ENCODE peak calls at places on chromosomes 1 and 21, in six cellular contexts. One of them, this sample, is unnamed.

GRCh38 chr1:20358761-20359263 is 68.1 kb downstream of the VWA5B1 start:
- DNase-seq in NCI-H1436: peak
- DNase-seq in activated T-cell treated with anti-CD3 and anti-CD28 coated beads, Interleukin-2, amount 50 U/mL, for 24 hours: no peak
- DNase-seq in iris pigment epithelial cell: peak
- DNase-seq in activated B cell treated with CpG ODN at 0.5 μM for 24 hours: no peak
- DNase-seq in cardiac muscle cell: peak
- DNase-seq in this sample: no peak

GRCh38 chr1:6008084-6008415 is 15.8 kb upstream of the NPHP4 start:
- DNase-seq in activated B cell treated with CpG ODN at 0.5 μM for 24 hours: no peak
- DNase-seq in cardiac muscle cell: no peak
- DNase-seq in NCI-H1436: no peak
- DNase-seq in activated T-cell treated with anti-CD3 and anti-CD28 coated beads, Interleukin-2, amount 50 U/mL, for 24 hours: no peak
- DNase-seq in iris pigment epithelial cell: no peak
- DNase-seq in this sample: no peak

GRCh38 chr21:33025471-33026298 is at the start of gene OLIG2:
- DNase-seq in iris pigment epithelial cell: no peak
- DNase-seq in cardiac muscle cell: no peak
- DNase-seq in NCI-H1436: peak
- DNase-seq in activated T-cell treated with anti-CD3 and anti-CD28 coated beads, Interleukin-2, amount 50 U/mL, for 24 hours: peak
- DNase-seq in activated B cell treated with CpG ODN at 0.5 μM for 24 hours: no peak
- DNase-seq in this sample: no peak

GRCh38 chr1:234899041-234899787 is 229.4 kb downstream of the TOMM20 start:
- DNase-seq in NCI-H1436: peak
- DNase-seq in activated B cell treated with CpG ODN at 0.5 μM for 24 hours: no peak
- DNase-seq in activated T-cell treated with anti-CD3 and anti-CD28 coated beads, Interleukin-2, amount 50 U/mL, for 24 hours: no peak
- DNase-seq in cardiac muscle cell: no peak
- DNase-seq in iris pigment epithelial cell: peak
- DNase-seq in this sample: no peak

GRCh38 chr1:203768158-203768725 is 3.3 kb downstream of the LAX1 start:
- DNase-seq in activated B cell treated with CpG ODN at 0.5 μM for 24 hours: no peak
- DNase-seq in iris pigment epithelial cell: no peak
- DNase-seq in NCI-H1436: no peak
- DNase-seq in cardiac muscle cell: no peak
- DNase-seq in activated T-cell treated with anti-CD3 and anti-CD28 coated beads, Interleukin-2, amount 50 U/mL, for 24 hours: no peak
- DNase-seq in this sample: peak

GRCh38 chr1:246794261-246795093 is 70.3 kb downstream of the SCCPDH start:
- DNase-seq in activated T-cell treated with anti-CD3 and anti-CD28 coated beads, Interleukin-2, amount 50 U/mL, for 24 hours: no peak
- DNase-seq in NCI-H1436: no peak
- DNase-seq in activated B cell treated with CpG ODN at 0.5 μM for 24 hours: no peak
- DNase-seq in iris pigment epithelial cell: no peak
- DNase-seq in cardiac muscle cell: peak
- DNase-seq in this sample: no peak

GRCh38 chr1:86787626-86788025 is 83.2 kb downstream of the SH3GLB1 start:
- DNase-seq in NCI-H1436: no peak
- DNase-seq in activated T-cell treated with anti-CD3 and anti-CD28 coated beads, Interleukin-2, amount 50 U/mL, for 24 hours: no peak
- DNase-seq in activated B cell treated with CpG ODN at 0.5 μM for 24 hours: no peak
- DNase-seq in iris pigment epithelial cell: no peak
- DNase-seq in cardiac muscle cell: no peak
- DNase-seq in this sample: no peak

GRCh38 chr1:27342778-27343638 is 1.2 kb downstream of the SYTL1 start:
- DNase-seq in activated T-cell treated with anti-CD3 and anti-CD28 coated beads, Interleukin-2, amount 50 U/mL, for 24 hours: peak
- DNase-seq in cardiac muscle cell: peak
- DNase-seq in iris pigment epithelial cell: no peak
- DNase-seq in NCI-H1436: no peak
- DNase-seq in activated B cell treated with CpG ODN at 0.5 μM for 24 hours: peak
- DNase-seq in this sample: peak

GRCh38 chr1:214445846-214446614 is 105.4 kb downstream of the PTPN14 start:
- DNase-seq in cardiac muscle cell: no peak
- DNase-seq in NCI-H1436: no peak
- DNase-seq in iris pigment epithelial cell: peak
- DNase-seq in activated B cell treated with CpG ODN at 0.5 μM for 24 hours: no peak
- DNase-seq in activated T-cell treated with anti-CD3 and anti-CD28 coated beads, Interleukin-2, amount 50 U/mL, for 24 hours: no peak
- DNase-seq in this sample: no peak

GRCh38 chr1:41775961-41776585 is 142.6 kb downstream of the HIVEP3 start:
- DNase-seq in NCI-H1436: no peak
- DNase-seq in iris pigment epithelial cell: no peak
- DNase-seq in activated B cell treated with CpG ODN at 0.5 μM for 24 hours: no peak
- DNase-seq in cardiac muscle cell: no peak
- DNase-seq in activated T-cell treated with anti-CD3 and anti-CD28 coated beads, Interleukin-2, amount 50 U/mL, for 24 hours: no peak
- DNase-seq in this sample: no peak

GRCh38 chr1:25692560-25692959 is 76.0 kb downstream of the MAN1C1 start:
- DNase-seq in NCI-H1436: no peak
- DNase-seq in cardiac muscle cell: peak
- DNase-seq in iris pigment epithelial cell: no peak
- DNase-seq in activated T-cell treated with anti-CD3 and anti-CD28 coated beads, Interleukin-2, amount 50 U/mL, for 24 hours: no peak
- DNase-seq in activated B cell treated with CpG ODN at 0.5 μM for 24 hours: no peak
- DNase-seq in this sample: no peak

GRCh38 chr1:51230501-51231078 is 5.5 kb upstream of the RNF11 start:
- DNase-seq in cardiac muscle cell: no peak
- DNase-seq in activated T-cell treated with anti-CD3 and anti-CD28 coated beads, Interleukin-2, amount 50 U/mL, for 24 hours: no peak
- DNase-seq in NCI-H1436: no peak
- DNase-seq in activated B cell treated with CpG ODN at 0.5 μM for 24 hours: no peak
- DNase-seq in iris pigment epithelial cell: no peak
- DNase-seq in this sample: no peak

GRCh38 chr1:64745181-64745985 is 508 bp downstream of the RAVER2 start:
- DNase-seq in NCI-H1436: no peak
- DNase-seq in cardiac muscle cell: peak
- DNase-seq in activated B cell treated with CpG ODN at 0.5 μM for 24 hours: no peak
- DNase-seq in activated T-cell treated with anti-CD3 and anti-CD28 coated beads, Interleukin-2, amount 50 U/mL, for 24 hours: peak
- DNase-seq in iris pigment epithelial cell: peak
- DNase-seq in this sample: peak

GRCh38 chr1:242690849-242691602 is 166.5 kb upstream of the PLD5 start:
- DNase-seq in activated T-cell treated with anti-CD3 and anti-CD28 coated beads, Interleukin-2, amount 50 U/mL, for 24 hours: no peak
- DNase-seq in activated B cell treated with CpG ODN at 0.5 μM for 24 hours: no peak
- DNase-seq in iris pigment epithelial cell: no peak
- DNase-seq in cardiac muscle cell: no peak
- DNase-seq in NCI-H1436: no peak
- DNase-seq in this sample: no peak

GRCh38 chr21:31335957-31336738 is 7.9 kb downstream of the TIAM1 start:
- DNase-seq in activated B cell treated with CpG ODN at 0.5 μM for 24 hours: no peak
- DNase-seq in activated T-cell treated with anti-CD3 and anti-CD28 coated beads, Interleukin-2, amount 50 U/mL, for 24 hours: no peak
- DNase-seq in cardiac muscle cell: no peak
- DNase-seq in NCI-H1436: no peak
- DNase-seq in iris pigment epithelial cell: peak
- DNase-seq in this sample: no peak

GRCh38 chr21:40512590-40512989 is 334.4 kb downstream of the DSCAM start:
- DNase-seq in cardiac muscle cell: no peak
- DNase-seq in activated T-cell treated with anti-CD3 and anti-CD28 coated beads, Interleukin-2, amount 50 U/mL, for 24 hours: no peak
- DNase-seq in NCI-H1436: no peak
- DNase-seq in activated B cell treated with CpG ODN at 0.5 μM for 24 hours: no peak
- DNase-seq in iris pigment epithelial cell: no peak
- DNase-seq in this sample: no peak

GRCh38 chr1:237799762-237800474 is 90.8 kb downstream of the ZP4 start:
- DNase-seq in iris pigment epithelial cell: peak
- DNase-seq in NCI-H1436: peak
- DNase-seq in activated T-cell treated with anti-CD3 and anti-CD28 coated beads, Interleukin-2, amount 50 U/mL, for 24 hours: peak
- DNase-seq in cardiac muscle cell: peak
- DNase-seq in activated B cell treated with CpG ODN at 0.5 μM for 24 hours: no peak
- DNase-seq in this sample: no peak

GRCh38 chr21:36297938-36298572 is 21.9 kb upstream of the MORC3 start:
- DNase-seq in cardiac muscle cell: no peak
- DNase-seq in iris pigment epithelial cell: peak
- DNase-seq in activated T-cell treated with anti-CD3 and anti-CD28 coated beads, Interleukin-2, amount 50 U/mL, for 24 hours: peak
- DNase-seq in NCI-H1436: no peak
- DNase-seq in activated B cell treated with CpG ODN at 0.5 μM for 24 hours: peak
- DNase-seq in this sample: peak

GRCh38 chr1:87760100-87760499 is 431.4 kb downstream of the LMO4 start:
- DNase-seq in NCI-H1436: no peak
- DNase-seq in activated B cell treated with CpG ODN at 0.5 μM for 24 hours: no peak
- DNase-seq in cardiac muscle cell: no peak
- DNase-seq in activated T-cell treated with anti-CD3 and anti-CD28 coated beads, Interleukin-2, amount 50 U/mL, for 24 hours: no peak
- DNase-seq in iris pigment epithelial cell: no peak
- DNase-seq in this sample: no peak

GRCh38 chr1:14498839-14499238 is 99.6 kb upstream of the KAZN start:
- DNase-seq in activated B cell treated with CpG ODN at 0.5 μM for 24 hours: no peak
- DNase-seq in activated T-cell treated with anti-CD3 and anti-CD28 coated beads, Interleukin-2, amount 50 U/mL, for 24 hours: no peak
- DNase-seq in NCI-H1436: no peak
- DNase-seq in cardiac muscle cell: no peak
- DNase-seq in iris pigment epithelial cell: no peak
- DNase-seq in this sample: no peak

GRCh38 chr1:207221934-207222351 is 99.5 kb upstream of the CD55 start:
- DNase-seq in cardiac muscle cell: no peak
- DNase-seq in NCI-H1436: no peak
- DNase-seq in activated B cell treated with CpG ODN at 0.5 μM for 24 hours: no peak
- DNase-seq in iris pigment epithelial cell: peak
- DNase-seq in activated T-cell treated with anti-CD3 and anti-CD28 coated beads, Interleukin-2, amount 50 U/mL, for 24 hours: no peak
- DNase-seq in this sample: no peak

GRCh38 chr1:243725075-243725474 is 125.0 kb downstream of the AKT3 start:
- DNase-seq in cardiac muscle cell: no peak
- DNase-seq in activated T-cell treated with anti-CD3 and anti-CD28 coated beads, Interleukin-2, amount 50 U/mL, for 24 hours: no peak
- DNase-seq in activated B cell treated with CpG ODN at 0.5 μM for 24 hours: no peak
- DNase-seq in iris pigment epithelial cell: no peak
- DNase-seq in NCI-H1436: no peak
- DNase-seq in this sample: no peak

GRCh38 chr1:203625623-203626189 is 926 bp upstream of the ATP2B4 start:
- DNase-seq in iris pigment epithelial cell: peak
- DNase-seq in NCI-H1436: peak
- DNase-seq in activated B cell treated with CpG ODN at 0.5 μM for 24 hours: no peak
- DNase-seq in cardiac muscle cell: no peak
- DNase-seq in activated T-cell treated with anti-CD3 and anti-CD28 coated beads, Interleukin-2, amount 50 U/mL, for 24 hours: peak
- DNase-seq in this sample: peak

GRCh38 chr1:7960165-7960564 is 1.3 kb upstream of the PARK7 start:
- DNase-seq in iris pigment epithelial cell: no peak
- DNase-seq in activated B cell treated with CpG ODN at 0.5 μM for 24 hours: no peak
- DNase-seq in activated T-cell treated with anti-CD3 and anti-CD28 coated beads, Interleukin-2, amount 50 U/mL, for 24 hours: no peak
- DNase-seq in cardiac muscle cell: no peak
- DNase-seq in NCI-H1436: no peak
- DNase-seq in this sample: no peak

GRCh38 chr1:172265905-172266304 is 154.6 kb upstream of the C1orf105 start:
- DNase-seq in iris pigment epithelial cell: no peak
- DNase-seq in NCI-H1436: no peak
- DNase-seq in cardiac muscle cell: no peak
- DNase-seq in activated B cell treated with CpG ODN at 0.5 μM for 24 hours: no peak
- DNase-seq in activated T-cell treated with anti-CD3 and anti-CD28 coated beads, Interleukin-2, amount 50 U/mL, for 24 hours: no peak
- DNase-seq in this sample: no peak

GRCh38 chr1:203364806-203365205 is 13.9 kb upstream of the FMOD start:
- DNase-seq in iris pigment epithelial cell: no peak
- DNase-seq in activated B cell treated with CpG ODN at 0.5 μM for 24 hours: no peak
- DNase-seq in NCI-H1436: no peak
- DNase-seq in activated T-cell treated with anti-CD3 and anti-CD28 coated beads, Interleukin-2, amount 50 U/mL, for 24 hours: no peak
- DNase-seq in cardiac muscle cell: no peak
- DNase-seq in this sample: no peak

GRCh38 chr1:233440952-233441401 is 113.5 kb downstream of the MAP3K21 start:
- DNase-seq in iris pigment epithelial cell: peak
- DNase-seq in cardiac muscle cell: peak
- DNase-seq in NCI-H1436: peak
- DNase-seq in activated B cell treated with CpG ODN at 0.5 μM for 24 hours: no peak
- DNase-seq in activated T-cell treated with anti-CD3 and anti-CD28 coated beads, Interleukin-2, amount 50 U/mL, for 24 hours: peak
- DNase-seq in this sample: peak

GRCh38 chr1:224525411-224526040 is 90.6 kb upstream of the CNIH3 start:
- DNase-seq in iris pigment epithelial cell: no peak
- DNase-seq in NCI-H1436: no peak
- DNase-seq in activated T-cell treated with anti-CD3 and anti-CD28 coated beads, Interleukin-2, amount 50 U/mL, for 24 hours: no peak
- DNase-seq in cardiac muscle cell: no peak
- DNase-seq in activated B cell treated with CpG ODN at 0.5 μM for 24 hours: no peak
- DNase-seq in this sample: no peak

GRCh38 chr1:22527555-22528296 is 35.6 kb upstream of the EPHA8 start:
- DNase-seq in activated B cell treated with CpG ODN at 0.5 μM for 24 hours: no peak
- DNase-seq in NCI-H1436: no peak
- DNase-seq in iris pigment epithelial cell: no peak
- DNase-seq in activated T-cell treated with anti-CD3 and anti-CD28 coated beads, Interleukin-2, amount 50 U/mL, for 24 hours: no peak
- DNase-seq in cardiac muscle cell: peak
- DNase-seq in this sample: no peak

GRCh38 chr1:96366516-96366915 is 355.1 kb upstream of the PTBP2 start:
- DNase-seq in NCI-H1436: no peak
- DNase-seq in activated T-cell treated with anti-CD3 and anti-CD28 coated beads, Interleukin-2, amount 50 U/mL, for 24 hours: no peak
- DNase-seq in activated B cell treated with CpG ODN at 0.5 μM for 24 hours: no peak
- DNase-seq in iris pigment epithelial cell: peak
- DNase-seq in cardiac muscle cell: no peak
- DNase-seq in this sample: no peak

GRCh38 chr1:237779356-237779755 is 111.4 kb downstream of the ZP4 start:
- DNase-seq in cardiac muscle cell: no peak
- DNase-seq in iris pigment epithelial cell: no peak
- DNase-seq in activated B cell treated with CpG ODN at 0.5 μM for 24 hours: no peak
- DNase-seq in NCI-H1436: no peak
- DNase-seq in activated T-cell treated with anti-CD3 and anti-CD28 coated beads, Interleukin-2, amount 50 U/mL, for 24 hours: no peak
- DNase-seq in this sample: no peak

GRCh38 chr1:183471748-183472487 is 381 bp upstream of the SMG7 start:
- DNase-seq in cardiac muscle cell: peak
- DNase-seq in activated T-cell treated with anti-CD3 and anti-CD28 coated beads, Interleukin-2, amount 50 U/mL, for 24 hours: peak
- DNase-seq in iris pigment epithelial cell: peak
- DNase-seq in activated B cell treated with CpG ODN at 0.5 μM for 24 hours: peak
- DNase-seq in NCI-H1436: peak
- DNase-seq in this sample: peak